ENCODE peak calls at places on chromosomes 11 and 22, in five cellular contexts. W, A, Y, T and M are unnamed samples.

GRCh38 chr22:28594784-28595324 is 84.8 kb downstream of the TTC28 start:
- DNase-seq in T (peak; percentile 61), Y (peak; percentile 46), W (no peak), A (peak; percentile 9), M (peak; percentile 59)

GRCh38 chr11:33214187-33214586 is 43.0 kb upstream of the HIPK3 start:
- DNase-seq in Y (no peak), A (no peak), T (no peak), W (no peak), M (no peak)

GRCh38 chr22:28977050-28977449 is 84.6 kb downstream of the C22orf31 start:
- DNase-seq in A (peak; percentile 3), T (no peak), Y (no peak), W (no peak), M (no peak)

GRCh38 chr11:8277691-8278090 is 14.0 kb upstream of the LMO1 start:
- DNase-seq in A (no peak), W (no peak), Y (no peak), T (no peak), M (no peak)

GRCh38 chr11:122025757-122026156 is 90.3 kb downstream of the BLID start:
- DNase-seq in T (no peak), W (no peak), A (no peak), Y (no peak), M (no peak)

GRCh38 chr11:64848779-64849599 is 4.5 kb upstream of the CDC42BPG start:
- DNase-seq in A (no peak), Y (peak; percentile 47), W (no peak), T (no peak), M (no peak)

GRCh38 chr11:35583126-35583525 is 35.1 kb upstream of the FJX1 start:
- DNase-seq in T (no peak), A (peak; percentile 65), W (no peak), Y (no peak), M (no peak)

GRCh38 chr11:102050927-102051575 is 3.8 kb downstream of the CFAP300 start:
- DNase-seq in A (no peak), Y (no peak), T (no peak), W (no peak), M (no peak)

GRCh38 chr11:110470716-110471115 is 41.0 kb downstream of the FDX1 start:
- DNase-seq in A (no peak), T (no peak), Y (no peak), W (no peak), M (no peak)

GRCh38 chr11:44095506-44096359 is at the start of gene EXT2:
- DNase-seq in T (peak; percentile 85), W (peak; percentile 89), Y (peak; percentile 45), A (peak; percentile 68), M (peak; percentile 92)

GRCh38 chr11:110497204-110497987 is 67.6 kb downstream of the FDX1 start:
- DNase-seq in Y (no peak), A (no peak), W (no peak), T (no peak), M (no peak)

GRCh38 chr22:42310301-42310981 is 40.0 kb upstream of the TCF20 start:
- DNase-seq in W (no peak), T (no peak), Y (no peak), A (no peak), M (peak; percentile 70)

GRCh38 chr11:133825156-133825555 is 20.2 kb downstream of the SPATA19 start:
- DNase-seq in T (no peak), W (no peak), A (no peak), Y (no peak), M (no peak)

GRCh38 chr11:132186699-132187098 is 816.3 kb downstream of the NTM start:
- DNase-seq in Y (no peak), W (no peak), T (no peak), A (no peak), M (no peak)

GRCh38 chr22:38308791-38309498 is 8.3 kb downstream of the CSNK1E start:
- DNase-seq in A (no peak), Y (no peak), W (no peak), T (no peak), M (no peak)

GRCh38 chr11:119284344-119285157 is 32.4 kb downstream of the MCAM start:
- DNase-seq in T (peak; percentile 39), A (no peak), Y (no peak), W (no peak), M (peak; percentile 36)